ENCODE peak calls at places on chromosomes 7 and 10, in eight cellular contexts. E is foreskin fibroblast; K is T-helper 9 cell; V is CD8-positive, alpha-beta memory T cell; L is GOT3; W is ecto neural progenitor cell; Q is NCI-H1105 treated with DMSO at 0.1 percent for 48 hours; T is AG10803. R is an unnamed sample.

GRCh38 chr10:104218751-104219150 is 13.4 kb downstream of the CFAP43 start:
- DNase-seq in E (no peak), K (no peak), V (no peak), L (no peak), W (no peak), Q (no peak), T (no peak), R (no peak)

GRCh38 chr7:30888783-30889182 is 22.9 kb upstream of the AQP1 start:
- DNase-seq in E (peak; percentile 95), K (no peak), V (no peak), L (peak; percentile 30), W (no peak), Q (no peak), T (peak; percentile 95), R (no peak)

GRCh38 chr10:60877777-60878120 is 66.2 kb downstream of the RHOBTB1 start:
- DNase-seq in E (no peak), K (no peak), V (no peak), L (no peak), W (no peak), Q (no peak), T (no peak), R (no peak)

GRCh38 chr7:128833148-128833938 is 3.1 kb downstream of the FLNC start:
- DNase-seq in E (peak; percentile 89), K (no peak), V (no peak), L (peak; percentile 35), W (peak; percentile 72), Q (no peak), T (peak; percentile 84), R (no peak)

GRCh38 chr7:118907911-118908527 is 683.5 kb downstream of the ANKRD7 start:
- DNase-seq in E (no peak), K (no peak), V (no peak), L (no peak), W (no peak), Q (no peak), T (no peak), R (no peak)

GRCh38 chr10:85235258-85235657 is 906.9 kb downstream of the CCSER2 start:
- DNase-seq in E (no peak), K (no peak), V (no peak), L (no peak), W (no peak), Q (no peak), T (no peak), R (no peak)

GRCh38 chr7:42440951-42441350 is 203.9 kb upstream of the GLI3 start:
- DNase-seq in E (no peak), K (no peak), V (no peak), L (no peak), W (no peak), Q (no peak), T (no peak), R (no peak)

GRCh38 chr7:50264908-50265307 is 39.6 kb upstream of the IKZF1 start:
- DNase-seq in E (no peak), K (no peak), V (peak; percentile 56), L (no peak), W (no peak), Q (no peak), T (no peak), R (no peak)

R was measured in naive thymus-derived CD8-positive, alpha-beta T cell.